ENCODE peak calls at places on chromosomes 5 and 9, in ten cellular contexts. One of them, this sample, is unnamed.

GRCh38 chr9:91424403-91425176 is 958 bp upstream of the NFIL3 start:
- DNase-seq in RWPE2: peak
- DNase-seq in dermis microvascular lymphatic vessel endothelial cell: peak
- DNase-seq in A172: peak
- DNase-seq in NCI-H2171: peak
- DNase-seq in activated naive CD4-positive, alpha-beta T cell: peak
- DNase-seq in posterior cingulate gyrus: peak
- DNase-seq in AG09309: peak
- DNase-seq in activated T-helper 1 cell treated with anti-CD3 and anti-CD28 coated beads, Interleukin-12 subunit alpha, Interleukin-12 subunit beta, Interleukin-2, Interleukin-4 antibody, amounts not matched to agents 30 ng/mL and 10 ng/mL and 1 ng/mL, durations not matched to agents 14 hours and 24 hours and 36 hours: peak
- DNase-seq in heart right ventricle: peak
- DNase-seq in this sample: peak

GRCh38 chr5:124139995-124140394 is 606.4 kb downstream of the ZNF608 start:
- DNase-seq in A172: no peak
- DNase-seq in activated naive CD4-positive, alpha-beta T cell: no peak
- DNase-seq in dermis microvascular lymphatic vessel endothelial cell: no peak
- DNase-seq in AG09309: no peak
- DNase-seq in posterior cingulate gyrus: no peak
- DNase-seq in RWPE2: no peak
- DNase-seq in heart right ventricle: no peak
- DNase-seq in activated T-helper 1 cell treated with anti-CD3 and anti-CD28 coated beads, Interleukin-12 subunit alpha, Interleukin-12 subunit beta, Interleukin-2, Interleukin-4 antibody, amounts not matched to agents 30 ng/mL and 10 ng/mL and 1 ng/mL, durations not matched to agents 14 hours and 24 hours and 36 hours: no peak
- DNase-seq in NCI-H2171: no peak
- DNase-seq in this sample: no peak

GRCh38 chr5:83011990-83012389 is 65.2 kb downstream of the TMEM167A start:
- DNase-seq in A172: no peak
- DNase-seq in AG09309: no peak
- DNase-seq in activated T-helper 1 cell treated with anti-CD3 and anti-CD28 coated beads, Interleukin-12 subunit alpha, Interleukin-12 subunit beta, Interleukin-2, Interleukin-4 antibody, amounts not matched to agents 30 ng/mL and 10 ng/mL and 1 ng/mL, durations not matched to agents 14 hours and 24 hours and 36 hours: no peak
- DNase-seq in dermis microvascular lymphatic vessel endothelial cell: no peak
- DNase-seq in posterior cingulate gyrus: no peak
- DNase-seq in NCI-H2171: no peak
- DNase-seq in RWPE2: no peak
- DNase-seq in heart right ventricle: no peak
- DNase-seq in activated naive CD4-positive, alpha-beta T cell: no peak
- DNase-seq in this sample: no peak

GRCh38 chr5:31934156-31934555 is 240.0 kb downstream of the GOLPH3 start:
- DNase-seq in NCI-H2171: no peak
- DNase-seq in activated T-helper 1 cell treated with anti-CD3 and anti-CD28 coated beads, Interleukin-12 subunit alpha, Interleukin-12 subunit beta, Interleukin-2, Interleukin-4 antibody, amounts not matched to agents 30 ng/mL and 10 ng/mL and 1 ng/mL, durations not matched to agents 14 hours and 24 hours and 36 hours: no peak
- DNase-seq in dermis microvascular lymphatic vessel endothelial cell: no peak
- DNase-seq in heart right ventricle: no peak
- DNase-seq in AG09309: no peak
- DNase-seq in A172: no peak
- DNase-seq in posterior cingulate gyrus: no peak
- DNase-seq in activated naive CD4-positive, alpha-beta T cell: no peak
- DNase-seq in RWPE2: no peak
- DNase-seq in this sample: no peak

GRCh38 chr5:14249258-14250093 is 106.3 kb downstream of the TRIO start:
- DNase-seq in RWPE2: no peak
- DNase-seq in A172: no peak
- DNase-seq in heart right ventricle: no peak
- DNase-seq in NCI-H2171: no peak
- DNase-seq in posterior cingulate gyrus: no peak
- DNase-seq in activated T-helper 1 cell treated with anti-CD3 and anti-CD28 coated beads, Interleukin-12 subunit alpha, Interleukin-12 subunit beta, Interleukin-2, Interleukin-4 antibody, amounts not matched to agents 30 ng/mL and 10 ng/mL and 1 ng/mL, durations not matched to agents 14 hours and 24 hours and 36 hours: no peak
- DNase-seq in AG09309: no peak
- DNase-seq in dermis microvascular lymphatic vessel endothelial cell: no peak
- DNase-seq in activated naive CD4-positive, alpha-beta T cell: no peak
- DNase-seq in this sample: no peak

GRCh38 chr5:56323505-56323904 is 90.4 kb upstream of the ANKRD55 start:
- DNase-seq in activated naive CD4-positive, alpha-beta T cell: no peak
- DNase-seq in dermis microvascular lymphatic vessel endothelial cell: no peak
- DNase-seq in AG09309: peak
- DNase-seq in RWPE2: no peak
- DNase-seq in posterior cingulate gyrus: no peak
- DNase-seq in NCI-H2171: no peak
- DNase-seq in A172: peak
- DNase-seq in activated T-helper 1 cell treated with anti-CD3 and anti-CD28 coated beads, Interleukin-12 subunit alpha, Interleukin-12 subunit beta, Interleukin-2, Interleukin-4 antibody, amounts not matched to agents 30 ng/mL and 10 ng/mL and 1 ng/mL, durations not matched to agents 14 hours and 24 hours and 36 hours: no peak
- DNase-seq in heart right ventricle: no peak
- DNase-seq in this sample: peak

GRCh38 chr5:93789173-93790070 is 48.0 kb upstream of the POU5F2 start:
- DNase-seq in posterior cingulate gyrus: no peak
- DNase-seq in AG09309: peak
- DNase-seq in RWPE2: no peak
- DNase-seq in NCI-H2171: no peak
- DNase-seq in activated naive CD4-positive, alpha-beta T cell: no peak
- DNase-seq in heart right ventricle: no peak
- DNase-seq in dermis microvascular lymphatic vessel endothelial cell: no peak
- DNase-seq in activated T-helper 1 cell treated with anti-CD3 and anti-CD28 coated beads, Interleukin-12 subunit alpha, Interleukin-12 subunit beta, Interleukin-2, Interleukin-4 antibody, amounts not matched to agents 30 ng/mL and 10 ng/mL and 1 ng/mL, durations not matched to agents 14 hours and 24 hours and 36 hours: no peak
- DNase-seq in A172: peak
- DNase-seq in this sample: peak

GRCh38 chr5:127838661-127839060 is 135.5 kb downstream of the CCDC192 start:
- DNase-seq in activated T-helper 1 cell treated with anti-CD3 and anti-CD28 coated beads, Interleukin-12 subunit alpha, Interleukin-12 subunit beta, Interleukin-2, Interleukin-4 antibody, amounts not matched to agents 30 ng/mL and 10 ng/mL and 1 ng/mL, durations not matched to agents 14 hours and 24 hours and 36 hours: no peak
- DNase-seq in heart right ventricle: no peak
- DNase-seq in dermis microvascular lymphatic vessel endothelial cell: no peak
- DNase-seq in A172: peak
- DNase-seq in NCI-H2171: no peak
- DNase-seq in activated naive CD4-positive, alpha-beta T cell: no peak
- DNase-seq in posterior cingulate gyrus: no peak
- DNase-seq in RWPE2: no peak
- DNase-seq in AG09309: no peak
- DNase-seq in this sample: peak

GRCh38 chr5:10892135-10892910 is 131.3 kb upstream of the DAP start:
- DNase-seq in NCI-H2171: no peak
- DNase-seq in AG09309: no peak
- DNase-seq in heart right ventricle: no peak
- DNase-seq in A172: peak
- DNase-seq in dermis microvascular lymphatic vessel endothelial cell: no peak
- DNase-seq in RWPE2: no peak
- DNase-seq in activated naive CD4-positive, alpha-beta T cell: no peak
- DNase-seq in activated T-helper 1 cell treated with anti-CD3 and anti-CD28 coated beads, Interleukin-12 subunit alpha, Interleukin-12 subunit beta, Interleukin-2, Interleukin-4 antibody, amounts not matched to agents 30 ng/mL and 10 ng/mL and 1 ng/mL, durations not matched to agents 14 hours and 24 hours and 36 hours: no peak
- DNase-seq in posterior cingulate gyrus: no peak
- DNase-seq in this sample: no peak

GRCh38 chr9:87309236-87309635 is 188.4 kb upstream of the DAPK1 start:
- DNase-seq in dermis microvascular lymphatic vessel endothelial cell: no peak
- DNase-seq in AG09309: no peak
- DNase-seq in activated naive CD4-positive, alpha-beta T cell: no peak
- DNase-seq in posterior cingulate gyrus: no peak
- DNase-seq in activated T-helper 1 cell treated with anti-CD3 and anti-CD28 coated beads, Interleukin-12 subunit alpha, Interleukin-12 subunit beta, Interleukin-2, Interleukin-4 antibody, amounts not matched to agents 30 ng/mL and 10 ng/mL and 1 ng/mL, durations not matched to agents 14 hours and 24 hours and 36 hours: no peak
- DNase-seq in RWPE2: no peak
- DNase-seq in NCI-H2171: no peak
- DNase-seq in heart right ventricle: no peak
- DNase-seq in A172: no peak
- DNase-seq in this sample: no peak

GRCh38 chr9:32584784-32585183 is 11.8 kb upstream of the NDUFB6 start:
- DNase-seq in posterior cingulate gyrus: no peak
- DNase-seq in activated T-helper 1 cell treated with anti-CD3 and anti-CD28 coated beads, Interleukin-12 subunit alpha, Interleukin-12 subunit beta, Interleukin-2, Interleukin-4 antibody, amounts not matched to agents 30 ng/mL and 10 ng/mL and 1 ng/mL, durations not matched to agents 14 hours and 24 hours and 36 hours: no peak
- DNase-seq in activated naive CD4-positive, alpha-beta T cell: no peak
- DNase-seq in heart right ventricle: no peak
- DNase-seq in A172: no peak
- DNase-seq in dermis microvascular lymphatic vessel endothelial cell: peak
- DNase-seq in AG09309: no peak
- DNase-seq in NCI-H2171: no peak
- DNase-seq in RWPE2: no peak
- DNase-seq in this sample: peak

GRCh38 chr9:125632321-125633115 is 74.5 kb downstream of the MAPKAP1 start:
- DNase-seq in AG09309: no peak
- DNase-seq in A172: peak
- DNase-seq in RWPE2: no peak
- DNase-seq in heart right ventricle: no peak
- DNase-seq in NCI-H2171: no peak
- DNase-seq in activated T-helper 1 cell treated with anti-CD3 and anti-CD28 coated beads, Interleukin-12 subunit alpha, Interleukin-12 subunit beta, Interleukin-2, Interleukin-4 antibody, amounts not matched to agents 30 ng/mL and 10 ng/mL and 1 ng/mL, durations not matched to agents 14 hours and 24 hours and 36 hours: no peak
- DNase-seq in dermis microvascular lymphatic vessel endothelial cell: no peak
- DNase-seq in activated naive CD4-positive, alpha-beta T cell: no peak
- DNase-seq in posterior cingulate gyrus: no peak
- DNase-seq in this sample: no peak

GRCh38 chr9:117178596-117179111 is 236.2 kb downstream of the ASTN2 start:
- DNase-seq in NCI-H2171: peak
- DNase-seq in activated naive CD4-positive, alpha-beta T cell: no peak
- DNase-seq in posterior cingulate gyrus: peak
- DNase-seq in AG09309: no peak
- DNase-seq in activated T-helper 1 cell treated with anti-CD3 and anti-CD28 coated beads, Interleukin-12 subunit alpha, Interleukin-12 subunit beta, Interleukin-2, Interleukin-4 antibody, amounts not matched to agents 30 ng/mL and 10 ng/mL and 1 ng/mL, durations not matched to agents 14 hours and 24 hours and 36 hours: no peak
- DNase-seq in A172: no peak
- DNase-seq in heart right ventricle: no peak
- DNase-seq in RWPE2: no peak
- DNase-seq in dermis microvascular lymphatic vessel endothelial cell: no peak
- DNase-seq in this sample: no peak

GRCh38 chr9:104386425-104387069 is 117.5 kb upstream of the OR13F1 start:
- DNase-seq in A172: peak
- DNase-seq in dermis microvascular lymphatic vessel endothelial cell: peak
- DNase-seq in heart right ventricle: no peak
- DNase-seq in AG09309: no peak
- DNase-seq in NCI-H2171: peak
- DNase-seq in posterior cingulate gyrus: no peak
- DNase-seq in RWPE2: no peak
- DNase-seq in activated naive CD4-positive, alpha-beta T cell: no peak
- DNase-seq in activated T-helper 1 cell treated with anti-CD3 and anti-CD28 coated beads, Interleukin-12 subunit alpha, Interleukin-12 subunit beta, Interleukin-2, Interleukin-4 antibody, amounts not matched to agents 30 ng/mL and 10 ng/mL and 1 ng/mL, durations not matched to agents 14 hours and 24 hours and 36 hours: no peak
- DNase-seq in this sample: peak